ENCODE peak calls at places on chromosomes 4 and X, in nine cellular contexts. Q, X, J, D, A, S, F, L and B are unnamed samples.

GRCh38 chrX:31580726-31581125 is 508.9 kb upstream of the FTHL17 start:
- DNase-seq in L (no peak), F (peak), A (no peak), D (no peak), X (no peak), J (no peak), Q (peak), S (peak), B (peak)

GRCh38 chr4:21469438-21470032 is 479.0 kb downstream of the KCNIP4 start:
- DNase-seq in F (peak), J (no peak), D (no peak), L (peak), A (no peak), Q (peak), X (no peak), S (peak), B (peak)

GRCh38 chr4:36757623-36758311 is 476.4 kb downstream of the DTHD1 start:
- DNase-seq in D (no peak), Q (no peak), A (no peak), F (no peak), J (no peak), S (peak), X (no peak), L (peak), B (no peak)

GRCh38 chrX:11678174-11678573 is 12.5 kb upstream of the ARHGAP6 start:
- DNase-seq in A (no peak), S (no peak), F (no peak), X (peak), L (no peak), D (no peak), J (no peak), Q (no peak), B (peak)

GRCh38 chr4:26713563-26714145 is 129.8 kb downstream of the TBC1D19 start:
- DNase-seq in D (no peak), L (no peak), X (no peak), A (no peak), F (no peak), J (no peak), S (peak), Q (no peak), B (no peak)

GRCh38 chr4:119212964-119213606 is 572 bp downstream of the USP53 start:
- DNase-seq in D (peak), X (peak), A (peak), F (peak), S (peak), J (peak), L (peak), Q (peak), B (peak)

GRCh38 chr4:1208266-1208961 is 36.0 kb upstream of the SPON2 start:
- DNase-seq in S (no peak), X (peak), Q (no peak), L (no peak), A (peak), F (no peak), J (peak), D (no peak), B (no peak)

GRCh38 chrX:17788439-17788838 is 51.1 kb downstream of the SCML1 start:
- DNase-seq in S (peak), Q (peak), A (no peak), J (peak), L (peak), F (peak), X (peak), D (no peak), B (peak)

GRCh38 chrX:103356897-103357296 is 591 bp downstream of the TCEAL9 start:
- DNase-seq in S (no peak), A (no peak), X (no peak), L (peak), J (peak), F (no peak), Q (no peak), D (no peak), B (no peak)

GRCh38 chrX:127112726-127113125 is 293.2 kb downstream of the PRR32 start:
- DNase-seq in F (no peak), S (peak), Q (no peak), L (no peak), A (no peak), J (no peak), D (no peak), X (no peak), B (no peak)

GRCh38 chrX:39017062-39017461 is 215.8 kb downstream of the MID1IP1 start:
- DNase-seq in X (no peak), D (no peak), A (no peak), L (no peak), F (no peak), S (no peak), Q (no peak), J (no peak), B (no peak)

GRCh38 chr4:125313497-125313896 is 1.3 kb upstream of the FAT4 start:
- DNase-seq in F (peak), J (no peak), L (peak), Q (peak), A (no peak), D (no peak), S (peak), X (peak), B (peak)

GRCh38 chr4:105329081-105329480 is 144.8 kb downstream of the PPA2 start:
- DNase-seq in X (no peak), A (no peak), L (no peak), D (no peak), J (no peak), Q (no peak), F (no peak), S (no peak), B (no peak)

GRCh38 chr4:36269116-36269515 is 12.3 kb upstream of the DTHD1 start:
- DNase-seq in F (no peak), A (no peak), S (no peak), Q (no peak), J (no peak), D (no peak), X (no peak), L (no peak), B (no peak)

GRCh38 chr4:878796-879729 is 53.1 kb downstream of the GAK start:
- DNase-seq in F (no peak), D (no peak), A (no peak), J (no peak), S (no peak), Q (no peak), L (no peak), X (no peak), B (no peak)

GRCh38 chr4:170325599-170325998 is 235.8 kb upstream of the AADAT start:
- DNase-seq in S (no peak), A (no peak), L (no peak), X (no peak), Q (no peak), D (no peak), F (no peak), J (no peak), B (no peak)

GRCh38 chr4:43425206-43425605 is 532.7 kb downstream of the GRXCR1 start:
- DNase-seq in L (no peak), F (no peak), J (no peak), D (no peak), Q (no peak), X (no peak), A (no peak), S (peak), B (no peak)

GRCh38 chrX:12910851-12911461 is 4.5 kb downstream of the TLR8 start:
- DNase-seq in L (no peak), J (no peak), A (no peak), F (no peak), Q (no peak), S (no peak), D (no peak), X (no peak), B (no peak)

GRCh38 chr4:153634737-153635353 is 49.2 kb upstream of the TLR2 start:
- DNase-seq in Q (peak), F (peak), A (no peak), D (no peak), J (no peak), L (peak), X (peak), S (peak), B (peak)

GRCh38 chr4:181193162-181193930 is 1049.9 kb upstream of the TENM3 start:
- DNase-seq in A (no peak), L (no peak), F (no peak), J (no peak), X (no peak), Q (no peak), D (no peak), S (no peak), B (no peak)

GRCh38 chr4:56619160-56619559 is 61.9 kb downstream of the HOPX start:
- DNase-seq in Q (peak), D (no peak), F (peak), X (no peak), S (peak), A (no peak), J (no peak), L (no peak), B (peak)

GRCh38 chr4:88456757-88457306 is at the start of gene HERC5:
- DNase-seq in A (peak), J (peak), Q (peak), D (peak), X (peak), F (peak), L (peak), S (peak), B (peak)

GRCh38 chr4:112633477-112634235 is 3.1 kb downstream of the ZGRF1 start:
- DNase-seq in Q (peak), X (peak), F (peak), A (no peak), J (no peak), S (peak), D (no peak), L (peak), B (peak)

GRCh38 chr4:38202223-38202622 is 242.0 kb downstream of the PTTG2 start:
- DNase-seq in X (no peak), Q (no peak), A (no peak), S (no peak), L (no peak), D (no peak), J (no peak), F (no peak), B (no peak)

GRCh38 chrX:155031657-155032056 is 5.0 kb downstream of the FUNDC2 start:
- DNase-seq in A (no peak), J (no peak), L (no peak), X (no peak), D (no peak), S (no peak), F (no peak), Q (no peak), B (peak)

DNA sequence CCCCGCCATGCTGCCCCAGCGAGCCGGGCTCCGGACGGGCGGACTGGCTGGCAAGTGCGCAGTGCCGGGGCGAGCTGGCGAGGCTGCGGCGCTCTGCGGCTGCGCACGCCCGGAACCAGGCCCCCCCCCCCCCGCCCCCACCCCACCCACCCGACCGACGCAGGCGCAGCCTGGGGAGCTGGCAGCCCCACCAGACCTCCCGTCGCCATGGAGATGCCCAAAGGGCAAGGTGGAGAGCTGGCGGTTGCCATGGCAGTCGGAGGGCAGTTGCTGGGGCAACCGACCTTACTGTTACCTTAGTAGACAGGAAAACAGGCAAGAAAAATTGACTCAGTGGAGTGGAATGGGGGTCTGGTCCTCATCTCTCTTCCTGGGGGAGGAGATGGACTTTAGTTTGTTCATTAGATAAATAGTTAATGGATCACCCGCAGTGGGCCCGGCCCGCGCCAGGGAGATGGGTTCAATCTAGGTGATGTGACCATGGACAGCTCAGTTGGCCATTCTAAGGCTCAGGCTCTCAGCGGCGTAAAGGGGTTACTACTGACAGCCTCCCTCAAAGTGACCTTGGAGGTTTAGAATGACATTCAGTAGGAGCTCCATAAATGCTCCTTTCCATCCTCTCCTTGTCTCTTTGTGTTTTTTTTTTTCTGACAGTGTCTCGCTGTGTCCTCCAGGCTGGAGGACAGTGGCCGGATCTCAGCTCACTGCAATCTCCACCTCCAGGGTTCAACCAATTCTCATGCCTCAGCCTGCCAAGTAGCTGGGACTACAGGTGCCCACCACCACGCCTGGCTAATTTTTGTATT is at the start of gene PCSK1N:
- DNase-seq in S (no peak), D (no peak), L (peak), X (peak), J (no peak), F (no peak), Q (no peak), A (no peak), B (no peak)
- H3K4me3 ChIP-seq in S (peak), D (peak), L (no peak), X (peak), J (no peak), F (peak), Q (peak), A (no peak), B (no peak)

DNA sequence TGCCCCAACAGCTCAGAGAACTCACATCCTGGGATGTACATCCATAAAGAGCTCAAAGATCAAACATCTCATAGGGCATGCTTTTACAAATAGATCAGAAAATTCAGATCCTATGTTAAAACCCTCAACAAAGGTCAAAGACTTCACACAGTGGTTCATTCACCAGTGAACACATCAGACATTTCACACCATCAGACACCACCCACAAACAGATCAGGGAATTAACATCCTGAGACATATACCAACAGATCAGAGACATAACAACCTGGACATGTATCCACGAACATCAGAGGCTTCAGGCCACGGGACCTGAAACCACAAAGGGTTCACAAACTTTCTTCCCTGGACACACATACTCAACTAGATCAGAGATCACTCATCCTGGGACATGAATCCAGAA is 23.4 kb downstream of the SUV39H1 start:
- DNase-seq in J (no peak), F (no peak), X (no peak), D (no peak), Q (no peak), A (no peak), L (no peak), S (no peak), B (no peak)
- H3K4me3 ChIP-seq in J (no peak), F (no peak), X (no peak), D (no peak), Q (no peak), A (no peak), L (no peak), S (no peak), B (no peak)

GRCh38 chrX:1009771-1010170 is 202.7 kb downstream of the CRLF2 start:
- DNase-seq in Q (no peak), J (no peak), S (no peak), A (no peak), D (no peak), L (no peak), F (no peak), X (no peak), B (no peak)
- H3K4me3 ChIP-seq in Q (no peak), J (no peak), S (no peak), A (no peak), D (no peak), L (no peak), F (no peak), X (no peak), B (no peak)

GRCh38 chr4:16082038-16082423 is 1.8 kb downstream of the PROM1 start:
- DNase-seq in D (no peak), A (no peak), J (no peak), Q (no peak), F (no peak), X (peak), L (no peak), S (no peak), B (no peak)
- H3K4me3 ChIP-seq in D (peak), A (peak), J (peak), Q (no peak), F (peak), X (peak), L (peak), S (no peak), B (peak)

GRCh38 chr4:185656467-185656890 is 121.2 kb upstream of the PDLIM3 start:
- DNase-seq in A (peak), X (peak), S (no peak), F (peak), L (peak), D (peak), Q (peak), J (peak), B (peak)
- H3K4me3 ChIP-seq in A (peak), X (no peak), S (no peak), F (no peak), L (no peak), D (peak), Q (peak), J (peak), B (no peak)

DNA sequence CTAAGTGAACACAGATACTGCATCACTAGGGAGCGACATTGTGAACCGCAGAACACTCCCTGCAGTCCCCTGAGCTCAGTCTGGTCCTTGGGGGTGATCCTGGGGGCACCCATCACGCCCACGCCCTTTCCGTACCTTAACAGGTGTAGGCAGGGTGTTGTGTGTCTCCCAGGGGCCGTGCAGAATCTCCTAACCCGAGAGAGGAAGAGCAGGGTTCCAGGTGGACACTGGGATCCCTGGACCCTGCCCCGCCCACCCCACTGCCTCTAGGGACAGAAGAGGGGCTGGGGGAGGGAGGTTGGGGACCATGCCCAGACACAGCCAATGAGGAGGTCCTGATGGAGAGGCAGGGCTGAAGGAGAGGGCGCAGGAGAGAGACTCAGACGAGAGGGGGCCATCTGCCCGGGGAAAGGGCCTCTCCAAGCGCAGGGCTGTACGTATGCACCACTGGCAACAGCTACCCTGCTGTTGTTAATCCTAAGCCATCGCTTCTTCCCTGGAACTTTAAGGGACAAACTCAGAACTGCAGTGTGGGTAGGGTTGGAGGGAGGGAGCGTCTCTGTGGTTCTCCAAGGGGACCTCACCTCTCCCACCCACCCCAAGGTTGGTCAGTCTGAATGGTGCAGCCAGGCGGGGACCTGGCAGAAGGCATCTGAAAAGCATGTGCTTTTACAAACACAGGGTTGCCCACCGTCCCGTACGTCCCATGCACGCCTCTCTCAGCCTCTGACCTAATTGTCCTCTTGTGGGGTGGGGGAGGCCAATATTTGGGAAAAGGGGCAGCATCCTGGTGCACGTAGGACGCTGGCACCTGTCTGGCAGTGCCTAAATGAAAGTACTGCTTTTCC is 2.4 kb downstream of the P2RY8 start:
- DNase-seq in F (no peak), X (peak), D (no peak), L (no peak), S (no peak), A (no peak), Q (no peak), J (no peak), B (no peak)
- H3K4me3 ChIP-seq in F (no peak), X (no peak), D (no peak), L (no peak), S (no peak), A (no peak), Q (no peak), J (no peak), B (no peak)

DNA sequence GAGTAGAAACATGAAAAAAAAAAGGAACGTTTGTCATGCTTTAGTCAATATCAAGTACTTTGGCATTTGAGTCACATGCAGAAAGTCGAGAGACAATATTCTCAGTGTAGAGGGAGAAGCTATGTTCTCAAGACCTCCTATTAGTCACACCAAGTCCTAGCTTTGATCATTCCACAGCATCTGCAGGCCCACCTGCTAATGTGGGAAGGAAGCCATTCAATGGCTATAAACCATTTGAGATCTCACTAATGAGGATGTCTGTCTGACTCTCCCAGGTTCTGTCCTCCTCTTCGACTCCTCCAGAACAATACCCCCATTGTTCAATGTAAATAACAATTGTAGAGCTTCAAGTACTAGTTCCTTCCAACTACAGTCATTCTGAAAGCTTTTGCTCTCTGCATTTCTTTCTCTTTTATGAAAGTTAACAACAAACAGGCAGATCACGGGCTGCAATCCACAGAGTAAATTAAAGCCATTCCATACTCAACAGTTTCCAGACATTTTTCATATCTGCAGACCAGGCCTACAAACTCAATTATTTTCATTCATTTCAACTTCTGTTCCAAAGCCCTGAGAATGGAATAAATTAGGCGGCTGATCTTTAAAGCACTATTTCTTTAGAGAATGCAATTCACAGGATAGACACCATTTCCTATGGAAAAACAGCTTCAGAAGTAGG is 140.2 kb upstream of the EDNRA start:
- DNase-seq in X (no peak), S (peak), A (no peak), L (no peak), J (no peak), F (peak), D (no peak), Q (no peak), B (no peak)
- H3K4me3 ChIP-seq in X (no peak), S (no peak), A (no peak), L (no peak), J (no peak), F (no peak), D (no peak), Q (no peak), B (no peak)

GRCh38 chrX:116111934-116112595 is 58.5 kb upstream of the AGTR2 start:
- DNase-seq in D (no peak), Q (no peak), S (no peak), F (no peak), L (no peak), J (no peak), A (no peak), X (no peak), B (no peak)
- H3K4me3 ChIP-seq in D (no peak), Q (no peak), S (no peak), F (no peak), L (no peak), J (no peak), A (no peak), X (no peak), B (no peak)